ENCODE peak calls at places on chromosome 13, in seven cellular contexts. W is hepatocyte; Z is activated CD8-positive, alpha-beta memory T cell treated with anti-CD3 and anti-CD28 coated beads, Interleukin-2, amount 50 U/mL, for 4 hours; F is epithelial cell of esophagus; O is naive thymus-derived CD8-positive, alpha-beta T cell; K is left cardiac atrium; D is CD8-positive, alpha-beta T cell. J is an unnamed sample.

GRCh38 chr13:98143601-98144500 is 957 bp downstream of the FARP1 start:
- DNase-seq in W (peak; percentile 62), Z (no peak), F (peak; percentile 31), O (no peak), K (peak; percentile 39), D (no peak), J (peak; percentile 64)

GRCh38 chr13:80979035-80979641 is 638.2 kb upstream of the SPRY2 start:
- DNase-seq in W (peak; percentile 80), Z (no peak), F (peak; percentile 80), O (no peak), K (peak; percentile 26), D (peak; percentile 12), J (no peak)

GRCh38 chr13:30880151-30880551 is 25.9 kb upstream of the MEDAG start:
- DNase-seq in W (no peak), Z (no peak), F (no peak), O (no peak), K (no peak), D (no peak), J (no peak)

GRCh38 chr13:70747305-70747704 is 639.1 kb upstream of the KLHL1 start:
- DNase-seq in W (no peak), Z (no peak), F (no peak), O (no peak), K (no peak), D (no peak), J (no peak)

GRCh38 chr13:76596216-76596615 is 290.0 kb downstream of the KCTD12 start:
- DNase-seq in W (no peak), Z (no peak), F (no peak), O (no peak), K (no peak), D (no peak), J (no peak)

GRCh38 chr13:46374710-46375109 is 12.3 kb downstream of the RUBCNL start:
- DNase-seq in W (no peak), Z (no peak), F (no peak), O (no peak), K (no peak), D (no peak), J (no peak)

GRCh38 chr13:89457977-89458376 is 1786.8 kb downstream of the SLITRK5 start:
- DNase-seq in W (peak; percentile 10), Z (no peak), F (peak; percentile 95), O (no peak), K (no peak), D (no peak), J (no peak)

GRCh38 chr13:113981611-113982295 is 7.9 kb upstream of the C13orf46 start:
- DNase-seq in W (no peak), Z (peak; percentile 4), F (no peak), O (no peak), K (no peak), D (no peak), J (peak; percentile 62)

GRCh38 chr13:23470706-23471610 is 37.5 kb upstream of the SACS start:
- DNase-seq in W (no peak), Z (no peak), F (no peak), O (no peak), K (no peak), D (no peak), J (no peak)

GRCh38 chr13:86087241-86087640 is 288.0 kb upstream of the SLITRK6 start:
- DNase-seq in W (no peak), Z (no peak), F (peak; percentile 63), O (no peak), K (no peak), D (no peak), J (no peak)

GRCh38 chr13:33235078-33235477 is 50.5 kb downstream of the STARD13 start:
- DNase-seq in W (no peak), Z (no peak), F (no peak), O (no peak), K (no peak), D (no peak), J (no peak)

J was measured in sigmoid colon.